ENCODE peak calls at places on chromosomes 5 and 9, in eight cellular contexts. One of them, this sample, is unnamed.

GRCh38 chr9:87212563-87213154 is 265.4 kb upstream of the GAS1 start:
- DNase-seq in germinal center: no peak
- DNase-seq in adipocyte: peak
- DNase-seq in pulmonary artery endothelial cell: no peak
- DNase-seq in brain pericyte: no peak
- DNase-seq in EH: peak
- DNase-seq in naive thymus-derived CD4-positive, alpha-beta T cell: no peak
- DNase-seq in dorsolateral prefrontal cortex: no peak
- DNase-seq in this sample: no peak

GRCh38 chr9:127536499-127536898 is 75.6 kb upstream of the STXBP1 start:
- DNase-seq in germinal center: no peak
- DNase-seq in adipocyte: no peak
- DNase-seq in pulmonary artery endothelial cell: no peak
- DNase-seq in brain pericyte: no peak
- DNase-seq in EH: no peak
- DNase-seq in naive thymus-derived CD4-positive, alpha-beta T cell: no peak
- DNase-seq in dorsolateral prefrontal cortex: no peak
- DNase-seq in this sample: no peak

GRCh38 chr9:129436751-129437625 is 183.9 kb downstream of the C9orf50 start:
- DNase-seq in germinal center: no peak
- DNase-seq in adipocyte: peak
- DNase-seq in pulmonary artery endothelial cell: no peak
- DNase-seq in brain pericyte: no peak
- DNase-seq in EH: peak
- DNase-seq in naive thymus-derived CD4-positive, alpha-beta T cell: peak
- DNase-seq in dorsolateral prefrontal cortex: peak
- DNase-seq in this sample: peak

GRCh38 chr5:77873239-77873638 is 97.1 kb upstream of the TBCA start:
- DNase-seq in germinal center: no peak
- DNase-seq in adipocyte: no peak
- DNase-seq in pulmonary artery endothelial cell: no peak
- DNase-seq in brain pericyte: no peak
- DNase-seq in EH: no peak
- DNase-seq in naive thymus-derived CD4-positive, alpha-beta T cell: no peak
- DNase-seq in dorsolateral prefrontal cortex: no peak
- DNase-seq in this sample: no peak

GRCh38 chr9:18362901-18363685 is 110.9 kb upstream of the ADAMTSL1 start:
- DNase-seq in germinal center: no peak
- DNase-seq in adipocyte: peak
- DNase-seq in pulmonary artery endothelial cell: peak
- DNase-seq in brain pericyte: no peak
- DNase-seq in EH: peak
- DNase-seq in naive thymus-derived CD4-positive, alpha-beta T cell: no peak
- DNase-seq in dorsolateral prefrontal cortex: peak
- DNase-seq in this sample: no peak

GRCh38 chr5:159210306-159210722 is 961 bp upstream of the RNF145 start:
- DNase-seq in germinal center: no peak
- DNase-seq in adipocyte: peak
- DNase-seq in pulmonary artery endothelial cell: no peak
- DNase-seq in brain pericyte: no peak
- DNase-seq in EH: no peak
- DNase-seq in naive thymus-derived CD4-positive, alpha-beta T cell: no peak
- DNase-seq in dorsolateral prefrontal cortex: no peak
- DNase-seq in this sample: no peak

GRCh38 chr5:60295423-60295822 is 401.9 kb upstream of the PDE4D start:
- DNase-seq in germinal center: no peak
- DNase-seq in adipocyte: peak
- DNase-seq in pulmonary artery endothelial cell: no peak
- DNase-seq in brain pericyte: no peak
- DNase-seq in EH: peak
- DNase-seq in naive thymus-derived CD4-positive, alpha-beta T cell: no peak
- DNase-seq in dorsolateral prefrontal cortex: no peak
- DNase-seq in this sample: peak

GRCh38 chr9:87084407-87084806 is 137.1 kb upstream of the GAS1 start:
- DNase-seq in germinal center: no peak
- DNase-seq in adipocyte: no peak
- DNase-seq in pulmonary artery endothelial cell: no peak
- DNase-seq in brain pericyte: no peak
- DNase-seq in EH: no peak
- DNase-seq in naive thymus-derived CD4-positive, alpha-beta T cell: no peak
- DNase-seq in dorsolateral prefrontal cortex: no peak
- DNase-seq in this sample: no peak

GRCh38 chr5:95781101-95781583 is 41.4 kb downstream of the GLRX start:
- DNase-seq in germinal center: peak
- DNase-seq in adipocyte: peak
- DNase-seq in pulmonary artery endothelial cell: peak
- DNase-seq in brain pericyte: peak
- DNase-seq in EH: peak
- DNase-seq in naive thymus-derived CD4-positive, alpha-beta T cell: peak
- DNase-seq in dorsolateral prefrontal cortex: peak
- DNase-seq in this sample: peak

This sample was measured in nephron progenitor cell.